ENCODE peak calls at places on chromosomes 13 and 19, in seven cellular contexts. M is HCT116, F is SK-N-SH, D is GM12878, X is H1, N is K562, H is HepG2. B is an unnamed sample.

GRCh38 chr13:40206241-40207109 is 460.0 kb downstream of the FOXO1 start:
- DNase-seq in M (no peak), H (no peak), D (peak), X (no peak), N (no peak), F (no peak), B (no peak)

GRCh38 chr19:31350033-31350692 is 927 bp upstream of the TSHZ3 start:
- DNase-seq in F (peak), M (no peak), H (no peak), D (no peak), X (no peak), N (no peak), B (no peak)

GRCh38 chr13:73465629-73465974 is 406.8 kb downstream of the KLF5 start:
- DNase-seq in X (no peak), H (no peak), D (no peak), M (peak), N (peak), F (no peak), B (no peak)

GRCh38 chr19:56080669-56081401 is 40.3 kb downstream of the ZNF787 start:
- DNase-seq in M (peak), F (peak), X (no peak), H (peak), D (peak), N (peak), B (peak)

GRCh38 chr13:40230833-40231266 is 435.6 kb downstream of the FOXO1 start:
- DNase-seq in N (no peak), X (no peak), M (no peak), H (no peak), F (no peak), D (no peak), B (no peak)

GRCh38 chr13:20847298-20847697 is 55.2 kb downstream of the XPO4 start:
- DNase-seq in X (no peak), H (no peak), D (no peak), N (peak), M (no peak), F (no peak), B (no peak)

GRCh38 chr19:3459965-3460582 is 20.3 kb downstream of the SMIM24 start:
- DNase-seq in M (no peak), D (no peak), H (no peak), X (no peak), F (no peak), N (no peak), B (no peak)

GRCh38 chr19:971795-972194 is 12.3 kb upstream of the WDR18 start:
- DNase-seq in X (no peak), F (no peak), D (no peak), N (no peak), M (no peak), H (no peak), B (no peak)

GRCh38 chr19:2923510-2923909 is 21.3 kb downstream of the ZNF77 start:
- DNase-seq in D (no peak), M (no peak), H (peak), F (no peak), N (no peak), X (no peak), B (no peak)

GRCh38 chr13:113050856-113051431 is 54.6 kb upstream of the F7 start:
- DNase-seq in N (no peak), H (no peak), D (no peak), X (no peak), F (no peak), M (no peak), B (no peak)

GRCh38 chr13:44407891-44408290 is 34.3 kb downstream of the SERP2 start:
- DNase-seq in N (no peak), M (no peak), H (no peak), D (no peak), X (no peak), F (no peak), B (no peak)

GRCh38 chr19:49591731-49592485 is 926 bp downstream of the PRR12 start:
- DNase-seq in N (peak), H (no peak), D (no peak), F (peak), M (no peak), X (no peak), B (no peak)

GRCh38 chr13:73059460-73060250 is 850 bp downstream of the KLF5 start:
- DNase-seq in M (no peak), D (no peak), N (peak), F (no peak), X (no peak), H (peak), B (peak)

GRCh38 chr13:30665638-30666037 is 47.9 kb downstream of the USPL1 start:
- DNase-seq in H (no peak), X (no peak), N (no peak), M (no peak), F (no peak), D (no peak), B (no peak)

GRCh38 chr13:80173224-80173623 is 167.7 kb downstream of the SPRY2 start:
- DNase-seq in H (no peak), X (no peak), D (no peak), F (no peak), M (no peak), N (no peak), B (no peak)

GRCh38 chr19:38559428-38560401 is 58.0 kb downstream of the MAP4K1 start:
- DNase-seq in F (no peak), X (no peak), D (peak), H (no peak), M (no peak), N (no peak), B (no peak)

GRCh38 chr13:79749985-79750551 is 269.1 kb downstream of the NDFIP2 start:
- DNase-seq in M (no peak), D (no peak), N (no peak), X (no peak), H (no peak), F (no peak), B (peak)

GRCh38 chr13:51818276-51818675 is 14.3 kb upstream of the DHRS12 start:
- DNase-seq in F (no peak), D (no peak), N (no peak), X (no peak), H (no peak), M (no peak), B (no peak)

GRCh38 chr13:99191900-99192399 is 8.7 kb upstream of the UBAC2 start:
- DNase-seq in N (no peak), H (no peak), F (no peak), D (no peak), M (no peak), X (no peak), B (peak)

GRCh38 chr19:288911-289310 is 2.3 kb downstream of the PLPP2 start:
- DNase-seq in X (no peak), F (no peak), M (no peak), D (no peak), N (no peak), H (no peak), B (no peak)

GRCh38 chr19:40363128-40363527 is 14.6 kb downstream of the PLD3 start:
- DNase-seq in M (no peak), N (peak), X (no peak), H (no peak), F (no peak), D (no peak), B (no peak)

GRCh38 chr13:30107536-30108136 is 199.7 kb downstream of the KATNAL1 start:
- DNase-seq in H (no peak), N (no peak), X (no peak), M (no peak), F (no peak), D (no peak), B (no peak)

GRCh38 chr13:96700657-96701056 is 293.6 kb downstream of the OXGR1 start:
- DNase-seq in F (peak), M (no peak), X (no peak), N (no peak), D (no peak), H (no peak), B (no peak)

GRCh38 chr13:98461525-98462240 is 115.2 kb downstream of the STK24 start:
- DNase-seq in F (no peak), H (no peak), D (no peak), N (no peak), M (no peak), X (no peak), B (no peak)

GRCh38 chr13:43107780-43108179 is 84.4 kb downstream of the DNAJC15 start:
- DNase-seq in F (no peak), H (no peak), D (no peak), M (no peak), X (no peak), N (no peak), B (no peak)

GRCh38 chr13:109243311-109243951 is 543.0 kb downstream of the IRS2 start:
- DNase-seq in M (peak), H (no peak), N (peak), X (no peak), D (no peak), F (no peak), B (peak)

GRCh38 chr19:45632468-45633196 is 6.6 kb downstream of the EML2 start:
- DNase-seq in X (no peak), N (peak), H (no peak), M (peak), F (peak), D (no peak), B (peak)

GRCh38 chr19:15374796-15375440 is 4.7 kb downstream of the AKAP8 start:
- DNase-seq in H (no peak), D (no peak), X (no peak), N (no peak), M (no peak), F (peak), B (no peak)

GRCh38 chr13:47484564-47484963 is 516.5 kb downstream of the SUCLA2 start:
- DNase-seq in N (no peak), M (no peak), F (no peak), D (no peak), H (peak), X (no peak), B (no peak)

GRCh38 chr19:47330466-47330869 is 1.5 kb upstream of the C5AR2 start:
- DNase-seq in H (no peak), N (no peak), M (no peak), F (no peak), D (no peak), X (no peak), B (peak)

GRCh38 chr19:5579286-5579685 is 11.5 kb upstream of the TINCR start:
- DNase-seq in F (no peak), D (no peak), N (no peak), M (no peak), H (no peak), X (no peak), B (no peak)

GRCh38 chr13:113357529-113357928 is 6.4 kb downstream of the GRTP1 start:
- DNase-seq in H (no peak), N (no peak), D (no peak), F (no peak), X (no peak), M (no peak), B (no peak)

GRCh38 chr13:112248406-112248760 is 127.8 kb upstream of the SPACA7 start:
- DNase-seq in N (no peak), H (no peak), F (no peak), M (no peak), D (no peak), X (no peak), B (no peak)

GRCh38 chr19:38993271-38993670 is 17.7 kb upstream of the FBXO17 start:
- DNase-seq in X (no peak), D (no peak), N (no peak), F (no peak), M (no peak), H (no peak), B (no peak)

GRCh38 chr13:79867248-79867647 is 386.3 kb downstream of the NDFIP2 start:
- DNase-seq in N (no peak), D (no peak), M (no peak), H (no peak), F (no peak), X (no peak), B (no peak)

DNA sequence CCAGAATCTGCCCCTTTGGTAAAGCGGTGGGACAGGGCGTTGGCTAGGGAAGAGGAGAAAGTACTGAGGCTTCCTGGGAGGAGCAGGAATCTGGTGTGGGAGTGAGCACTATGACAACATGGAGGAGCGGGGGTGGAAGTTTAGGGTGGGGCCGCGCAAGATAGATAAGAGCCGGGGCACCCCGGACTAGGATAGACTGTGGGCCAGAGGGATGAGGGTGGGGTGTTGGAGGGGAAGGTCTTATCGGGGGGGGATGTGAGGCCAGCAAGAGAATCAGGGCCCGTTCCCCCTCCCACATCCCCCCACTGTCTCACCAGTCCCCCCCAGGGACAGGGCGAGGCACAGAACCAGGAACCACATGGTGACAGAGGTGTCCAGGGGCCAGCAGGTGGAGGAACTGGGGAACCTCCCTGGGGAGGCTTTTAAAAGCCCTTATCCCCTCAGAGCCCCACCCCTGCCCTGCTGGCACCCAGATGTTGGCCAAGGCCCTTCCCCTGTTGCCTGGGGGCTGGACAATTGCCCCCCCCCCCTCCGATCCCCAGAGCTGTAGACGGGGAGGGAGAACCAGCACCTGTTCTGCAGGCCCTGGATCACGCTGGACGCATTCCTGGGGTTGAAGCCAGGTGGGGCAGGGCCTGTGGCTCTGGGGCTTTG is at the start of gene KLK1:
- DNase-seq in F (no peak), D (no peak), N (peak), X (no peak), M (no peak), H (no peak), B (no peak)
- TF ChIP-seq JUND in F (no peak), D (no peak), N (peak), X (no peak), M (no peak), H (no peak), B (no peak)

DNA sequence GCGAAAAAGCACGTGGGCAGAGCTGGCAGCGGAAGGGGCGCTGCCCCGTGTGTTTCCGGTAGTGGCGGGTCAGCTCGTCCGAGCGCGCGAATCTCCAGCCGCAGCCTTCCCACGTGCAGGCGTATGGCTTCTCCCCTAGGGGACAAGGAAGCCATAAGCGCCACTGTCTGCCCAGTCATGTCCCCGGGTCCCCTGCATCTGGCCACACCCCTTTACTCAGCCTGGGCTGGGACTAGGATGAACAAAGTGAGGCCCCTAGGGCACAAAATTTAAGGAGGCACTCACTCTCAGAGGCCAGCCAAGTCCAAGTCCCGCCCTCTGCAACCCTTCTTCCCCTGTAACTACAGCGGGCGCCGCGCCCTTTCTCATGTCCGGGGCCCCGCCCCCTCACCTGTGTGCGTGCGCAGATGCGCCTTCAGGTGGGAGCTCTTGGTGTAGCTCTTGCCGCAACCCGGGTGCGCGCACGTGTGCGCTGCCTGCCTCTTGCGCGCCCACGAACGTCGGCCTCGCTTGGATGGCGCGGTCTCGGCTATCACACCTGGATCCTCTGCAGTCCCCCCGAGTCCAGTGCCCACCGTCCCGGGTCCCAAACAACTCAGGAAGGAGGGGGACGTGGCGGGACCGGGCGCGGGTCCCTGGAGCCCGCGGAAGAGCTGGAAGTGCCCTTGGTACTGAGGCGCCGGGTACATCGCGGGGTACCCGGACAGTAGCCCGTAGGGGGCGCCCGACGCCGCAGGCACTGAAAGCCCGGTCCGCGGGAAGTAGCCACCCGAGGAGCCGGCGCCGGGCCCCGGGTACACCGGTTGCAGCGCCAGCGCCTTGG is 1.9 kb downstream of the KLF1 start:
- DNase-seq in N (peak), H (peak), X (peak), D (peak), M (no peak), F (peak), B (peak)
- TF ChIP-seq JUND in N (peak), H (no peak), X (no peak), D (no peak), M (no peak), F (no peak), B (no peak)

GRCh38 chr13:76622336-76623045 is 263.7 kb downstream of the KCTD12 start:
- DNase-seq in N (no peak), D (no peak), F (peak), X (no peak), H (no peak), M (no peak), B (no peak)
- TF ChIP-seq JUND in N (no peak), D (no peak), F (no peak), X (no peak), H (no peak), M (no peak), B (no peak)

GRCh38 chr13:59730026-59730425 is 433.7 kb downstream of the DIAPH3 start:
- DNase-seq in N (no peak), H (no peak), D (no peak), X (no peak), F (no peak), M (no peak), B (no peak)
- TF ChIP-seq JUND in N (no peak), H (no peak), D (no peak), X (no peak), F (no peak), M (no peak), B (no peak)

DNA sequence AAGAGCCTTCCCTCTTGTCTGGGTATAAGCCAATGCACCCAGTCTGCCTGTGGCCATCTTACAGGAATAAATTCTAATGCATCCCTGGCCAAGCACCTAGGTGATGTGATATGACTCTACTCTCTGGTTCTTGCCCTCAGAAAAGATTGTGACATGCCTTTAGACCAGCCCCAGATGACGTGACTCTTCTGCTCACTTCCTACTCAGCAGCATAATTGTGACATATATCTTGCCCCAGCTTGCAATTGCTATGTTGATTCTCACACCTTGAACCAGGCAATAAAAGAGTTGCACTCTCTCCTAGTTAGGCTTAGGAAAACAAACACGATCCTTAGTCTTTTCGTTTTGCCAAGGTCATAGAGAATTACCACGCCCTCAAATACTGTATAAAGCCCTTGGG is 13.3 kb upstream of the ZNF726 start:
- DNase-seq in X (no peak), F (no peak), H (no peak), N (no peak), M (no peak), D (no peak), B (no peak)
- TF ChIP-seq JUND in X (no peak), F (no peak), H (no peak), N (no peak), M (no peak), D (no peak), B (no peak)

DNA sequence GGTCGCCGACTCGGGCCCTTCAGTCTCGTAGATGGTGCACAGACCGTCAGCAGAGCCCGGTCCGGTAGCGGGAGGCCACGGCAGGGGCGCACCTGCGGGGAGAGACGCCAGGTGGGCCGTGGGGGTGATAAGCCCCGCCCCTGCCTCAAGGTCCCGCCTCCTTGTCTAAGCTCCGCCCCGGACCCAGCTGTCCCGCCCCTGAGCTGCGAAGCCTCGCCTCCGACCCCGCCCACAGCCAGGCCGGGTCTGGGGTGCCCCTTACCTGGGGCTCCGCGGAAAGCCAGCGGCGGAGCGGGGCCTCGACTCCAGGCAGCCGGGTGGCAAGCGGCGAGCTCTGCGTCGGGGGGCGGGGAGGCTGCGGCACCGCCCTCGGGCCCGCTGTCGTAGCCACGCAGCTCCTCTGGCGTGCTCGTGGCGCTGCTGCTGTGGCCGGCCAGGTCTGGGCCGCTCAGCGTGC is 4.7 kb downstream of the PRR36 start:
- DNase-seq in D (no peak), N (peak), H (peak), X (no peak), M (no peak), F (peak), B (no peak)
- TF ChIP-seq JUND in D (no peak), N (no peak), H (no peak), X (no peak), M (no peak), F (no peak), B (no peak)

GRCh38 chr19:42253245-42254082 is 1.5 kb downstream of the ERF start:
- DNase-seq in X (no peak), H (peak), F (peak), D (no peak), N (peak), M (no peak), B (no peak)
- TF ChIP-seq JUND in X (no peak), H (no peak), F (no peak), D (no peak), N (no peak), M (no peak), B (no peak)

DNA sequence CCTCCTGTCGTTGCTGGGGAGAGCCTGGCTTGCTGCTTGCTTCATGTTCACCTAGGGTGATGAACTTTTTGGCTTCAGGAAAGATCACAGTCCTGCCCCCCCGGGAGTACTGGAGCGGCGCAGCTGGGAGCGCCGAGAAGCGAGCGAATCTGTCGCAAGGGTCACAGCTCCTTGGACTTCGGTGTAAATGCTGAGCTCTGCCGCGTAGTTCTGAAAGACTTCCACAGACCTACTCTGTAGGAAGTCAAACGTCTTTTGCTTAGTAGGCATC is 2.7 kb downstream of the ING1 start:
- DNase-seq in D (no peak), N (peak), F (no peak), X (no peak), H (peak), M (no peak), B (peak)
- TF ChIP-seq JUND in D (no peak), N (no peak), F (no peak), X (no peak), H (no peak), M (no peak), B (no peak)

GRCh38 chr13:50171585-50172282 is 156.5 kb downstream of the KCNRG start:
- DNase-seq in N (no peak), D (no peak), H (no peak), X (no peak), F (no peak), M (no peak), B (no peak)
- TF ChIP-seq JUND in N (no peak), D (no peak), H (no peak), X (no peak), F (no peak), M (no peak), B (no peak)